ENCODE peak calls at places on chromosomes 12 and 14, in six cellular contexts. L, C, K, T, I and H are unnamed samples.

GRCh38 chr12:70426620-70427019 is 60.5 kb downstream of the KCNMB4 start:
- DNase-seq in L (no peak), C (no peak), K (no peak), T (no peak), I (no peak), H (no peak)

GRCh38 chr14:86787782-86788181 is 1205.2 kb downstream of the GALC start:
- DNase-seq in L (no peak), C (no peak), K (peak; percentile 61), T (peak; percentile 39), I (peak; percentile 65), H (no peak)

GRCh38 chr14:50397461-50398196 is 948 bp upstream of the CDKL1 start:
- DNase-seq in L (no peak), C (peak; percentile 15), K (peak; percentile 21), T (no peak), I (peak; percentile 21), H (peak; percentile 20)

GRCh38 chr12:51055060-51055459 is 6.9 kb downstream of the LETMD1 start:
- DNase-seq in L (no peak), C (no peak), K (no peak), T (no peak), I (no peak), H (no peak)

GRCh38 chr12:106246891-106247730 is 709 bp downstream of the CKAP4 start:
- DNase-seq in L (no peak), C (peak; percentile 79), K (peak; percentile 76), T (peak; percentile 76), I (no peak), H (peak; percentile 57)

GRCh38 chr14:28088125-28088524 is 678.5 kb upstream of the FOXG1 start:
- DNase-seq in L (no peak), C (no peak), K (no peak), T (no peak), I (no peak), H (no peak)

GRCh38 chr12:115012861-115013667 is 329.1 kb upstream of the TBX3 start:
- DNase-seq in L (no peak), C (no peak), K (no peak), T (no peak), I (no peak), H (no peak)

GRCh38 chr14:60839657-60840056 is 105.1 kb downstream of the MNAT1 start:
- DNase-seq in L (no peak), C (no peak), K (no peak), T (no peak), I (no peak), H (no peak)

GRCh38 chr12:2295941-2296461 is 243.2 kb downstream of the CACNA1C start:
- DNase-seq in L (no peak), C (no peak), K (peak; percentile 66), T (peak; percentile 85), I (no peak), H (no peak)

GRCh38 chr14:66233571-66233970 is 252.6 kb upstream of the CCDC196 start:
- DNase-seq in L (no peak), C (no peak), K (no peak), T (no peak), I (no peak), H (no peak)

GRCh38 chr12:122724641-122725243 is 5.9 kb downstream of the HCAR1 start:
- DNase-seq in L (no peak), C (no peak), K (no peak), T (no peak), I (no peak), H (no peak)

GRCh38 chr12:14284189-14284722 is 81.2 kb upstream of the ATF7IP start:
- DNase-seq in L (no peak), C (no peak), K (peak; percentile 31), T (no peak), I (no peak), H (peak; percentile 78)

GRCh38 chr12:120228291-120229070 is 27.6 kb upstream of the RPLP0 start:
- DNase-seq in L (peak; percentile 70), C (peak; percentile 91), K (peak; percentile 76), T (peak; percentile 75), I (peak; percentile 89), H (peak; percentile 84)

GRCh38 chr14:99757331-99758070 is 35.7 kb upstream of the EML1 start:
- DNase-seq in L (no peak), C (peak; percentile 90), K (peak; percentile 97), T (peak; percentile 96), I (no peak), H (no peak)

GRCh38 chr12:110371408-110372055 is 32.0 kb downstream of the ANAPC7 start:
- DNase-seq in L (no peak), C (no peak), K (no peak), T (no peak), I (no peak), H (no peak)

GRCh38 chr12:120562906-120563305 is 18.3 kb downstream of the POP5 start:
- DNase-seq in L (no peak), C (no peak), K (no peak), T (no peak), I (no peak), H (no peak)

GRCh38 chr14:36976571-36977023 is 195.8 kb downstream of the SLC25A21 start:
- DNase-seq in L (no peak), C (no peak), K (peak; percentile 53), T (peak; percentile 56), I (peak; percentile 78), H (no peak)

GRCh38 chr14:60151715-60152114 is 13.5 kb downstream of the DHRS7 start:
- DNase-seq in L (peak; percentile 8), C (peak; percentile 52), K (peak; percentile 95), T (peak; percentile 97), I (peak; percentile 88), H (peak; percentile 46)

GRCh38 chr12:49131973-49132461 is 822 bp upstream of the TUBA1B start:
- DNase-seq in L (no peak), C (peak; percentile 57), K (peak; percentile 61), T (peak; percentile 70), I (peak; percentile 32), H (no peak)

GRCh38 chr12:74490390-74491064 is 47.1 kb upstream of the ATXN7L3B start:
- DNase-seq in L (no peak), C (no peak), K (no peak), T (no peak), I (no peak), H (no peak)

GRCh38 chr14:99568567-99569560 is 35.1 kb downstream of the CCDC85C start:
- DNase-seq in L (no peak), C (no peak), K (peak; percentile 54), T (peak; percentile 31), I (no peak), H (peak; percentile 76)